ENCODE peak calls at places on chromosomes 13 and 19, in eight cellular contexts. One of them, this sample, is unnamed.

GRCh38 chr19:45450042-45450380 is 17.8 kb upstream of the FOSB start:
- DNase-seq in NCI-H2171 treated with DMSO at 0.1 percent for 48 hours: no peak
- DNase-seq in activated naive CD8-positive, alpha-beta T cell treated with anti-CD3 and anti-CD28 coated beads, Interleukin-2, amount 50 U/mL, for 16 hours: no peak
- DNase-seq in heart right ventricle: no peak
- DNase-seq in T-helper 1 cell: peak
- DNase-seq in stimulated activated CD4-positive, alpha-beta T cell treated with anti-CD3 and anti-CD28 coated beads, Interleukin-15, amount 100 ng/mL, for 1 hour: no peak
- DNase-seq in RWPE1: no peak
- DNase-seq in M059J: no peak
- DNase-seq in this sample: peak

GRCh38 chr13:43567608-43568007 is 219.2 kb downstream of the ENOX1 start:
- DNase-seq in NCI-H2171 treated with DMSO at 0.1 percent for 48 hours: no peak
- DNase-seq in activated naive CD8-positive, alpha-beta T cell treated with anti-CD3 and anti-CD28 coated beads, Interleukin-2, amount 50 U/mL, for 16 hours: no peak
- DNase-seq in heart right ventricle: no peak
- DNase-seq in T-helper 1 cell: no peak
- DNase-seq in stimulated activated CD4-positive, alpha-beta T cell treated with anti-CD3 and anti-CD28 coated beads, Interleukin-15, amount 100 ng/mL, for 1 hour: no peak
- DNase-seq in RWPE1: peak
- DNase-seq in M059J: peak
- DNase-seq in this sample: peak

GRCh38 chr19:1259206-1259872 is 9.8 kb upstream of the CIRBP start:
- DNase-seq in NCI-H2171 treated with DMSO at 0.1 percent for 48 hours: no peak
- DNase-seq in activated naive CD8-positive, alpha-beta T cell treated with anti-CD3 and anti-CD28 coated beads, Interleukin-2, amount 50 U/mL, for 16 hours: no peak
- DNase-seq in heart right ventricle: peak
- DNase-seq in T-helper 1 cell: peak
- DNase-seq in stimulated activated CD4-positive, alpha-beta T cell treated with anti-CD3 and anti-CD28 coated beads, Interleukin-15, amount 100 ng/mL, for 1 hour: peak
- DNase-seq in RWPE1: no peak
- DNase-seq in M059J: peak
- DNase-seq in this sample: peak

GRCh38 chr19:8192227-8192820 is 16.8 kb upstream of the CERS4 start:
- DNase-seq in NCI-H2171 treated with DMSO at 0.1 percent for 48 hours: no peak
- DNase-seq in activated naive CD8-positive, alpha-beta T cell treated with anti-CD3 and anti-CD28 coated beads, Interleukin-2, amount 50 U/mL, for 16 hours: no peak
- DNase-seq in heart right ventricle: no peak
- DNase-seq in T-helper 1 cell: no peak
- DNase-seq in stimulated activated CD4-positive, alpha-beta T cell treated with anti-CD3 and anti-CD28 coated beads, Interleukin-15, amount 100 ng/mL, for 1 hour: no peak
- DNase-seq in RWPE1: no peak
- DNase-seq in M059J: no peak
- DNase-seq in this sample: no peak

GRCh38 chr13:28434934-28435333 is 60.0 kb downstream of the FLT1 start:
- DNase-seq in NCI-H2171 treated with DMSO at 0.1 percent for 48 hours: no peak
- DNase-seq in activated naive CD8-positive, alpha-beta T cell treated with anti-CD3 and anti-CD28 coated beads, Interleukin-2, amount 50 U/mL, for 16 hours: no peak
- DNase-seq in heart right ventricle: no peak
- DNase-seq in T-helper 1 cell: no peak
- DNase-seq in stimulated activated CD4-positive, alpha-beta T cell treated with anti-CD3 and anti-CD28 coated beads, Interleukin-15, amount 100 ng/mL, for 1 hour: no peak
- DNase-seq in RWPE1: no peak
- DNase-seq in M059J: peak
- DNase-seq in this sample: peak

GRCh38 chr13:26968431-26969335 is 202.9 kb downstream of the USP12 start:
- DNase-seq in NCI-H2171 treated with DMSO at 0.1 percent for 48 hours: peak
- DNase-seq in activated naive CD8-positive, alpha-beta T cell treated with anti-CD3 and anti-CD28 coated beads, Interleukin-2, amount 50 U/mL, for 16 hours: no peak
- DNase-seq in heart right ventricle: no peak
- DNase-seq in T-helper 1 cell: no peak
- DNase-seq in stimulated activated CD4-positive, alpha-beta T cell treated with anti-CD3 and anti-CD28 coated beads, Interleukin-15, amount 100 ng/mL, for 1 hour: no peak
- DNase-seq in RWPE1: no peak
- DNase-seq in M059J: peak
- DNase-seq in this sample: peak

GRCh38 chr13:93963266-93964131 is 516.0 kb downstream of the DCT start:
- DNase-seq in NCI-H2171 treated with DMSO at 0.1 percent for 48 hours: peak
- DNase-seq in activated naive CD8-positive, alpha-beta T cell treated with anti-CD3 and anti-CD28 coated beads, Interleukin-2, amount 50 U/mL, for 16 hours: no peak
- DNase-seq in heart right ventricle: no peak
- DNase-seq in T-helper 1 cell: no peak
- DNase-seq in stimulated activated CD4-positive, alpha-beta T cell treated with anti-CD3 and anti-CD28 coated beads, Interleukin-15, amount 100 ng/mL, for 1 hour: no peak
- DNase-seq in RWPE1: no peak
- DNase-seq in M059J: peak
- DNase-seq in this sample: peak

GRCh38 chr19:8361921-8362793 is 1.8 kb upstream of the ANGPTL4 start:
- DNase-seq in NCI-H2171 treated with DMSO at 0.1 percent for 48 hours: peak
- DNase-seq in activated naive CD8-positive, alpha-beta T cell treated with anti-CD3 and anti-CD28 coated beads, Interleukin-2, amount 50 U/mL, for 16 hours: no peak
- DNase-seq in heart right ventricle: peak
- DNase-seq in T-helper 1 cell: no peak
- DNase-seq in stimulated activated CD4-positive, alpha-beta T cell treated with anti-CD3 and anti-CD28 coated beads, Interleukin-15, amount 100 ng/mL, for 1 hour: no peak
- DNase-seq in RWPE1: peak
- DNase-seq in M059J: peak
- DNase-seq in this sample: peak

GRCh38 chr19:48421548-48421947 is 24.2 kb upstream of the GRWD1 start:
- DNase-seq in NCI-H2171 treated with DMSO at 0.1 percent for 48 hours: peak
- DNase-seq in activated naive CD8-positive, alpha-beta T cell treated with anti-CD3 and anti-CD28 coated beads, Interleukin-2, amount 50 U/mL, for 16 hours: no peak
- DNase-seq in heart right ventricle: no peak
- DNase-seq in T-helper 1 cell: no peak
- DNase-seq in stimulated activated CD4-positive, alpha-beta T cell treated with anti-CD3 and anti-CD28 coated beads, Interleukin-15, amount 100 ng/mL, for 1 hour: no peak
- DNase-seq in RWPE1: no peak
- DNase-seq in M059J: no peak
- DNase-seq in this sample: no peak

GRCh38 chr13:114025432-114026127 is 51.7 kb upstream of the C13orf46 start:
- DNase-seq in NCI-H2171 treated with DMSO at 0.1 percent for 48 hours: peak
- DNase-seq in activated naive CD8-positive, alpha-beta T cell treated with anti-CD3 and anti-CD28 coated beads, Interleukin-2, amount 50 U/mL, for 16 hours: no peak
- DNase-seq in heart right ventricle: peak
- DNase-seq in T-helper 1 cell: no peak
- DNase-seq in stimulated activated CD4-positive, alpha-beta T cell treated with anti-CD3 and anti-CD28 coated beads, Interleukin-15, amount 100 ng/mL, for 1 hour: no peak
- DNase-seq in RWPE1: no peak
- DNase-seq in M059J: no peak
- DNase-seq in this sample: peak

GRCh38 chr19:48646192-48646911 is 365 bp upstream of the CA11 start:
- DNase-seq in NCI-H2171 treated with DMSO at 0.1 percent for 48 hours: peak
- DNase-seq in activated naive CD8-positive, alpha-beta T cell treated with anti-CD3 and anti-CD28 coated beads, Interleukin-2, amount 50 U/mL, for 16 hours: peak
- DNase-seq in heart right ventricle: peak
- DNase-seq in T-helper 1 cell: peak
- DNase-seq in stimulated activated CD4-positive, alpha-beta T cell treated with anti-CD3 and anti-CD28 coated beads, Interleukin-15, amount 100 ng/mL, for 1 hour: peak
- DNase-seq in RWPE1: peak
- DNase-seq in M059J: peak
- DNase-seq in this sample: peak

GRCh38 chr19:13428352-13428751 is 77.9 kb downstream of the CACNA1A start:
- DNase-seq in NCI-H2171 treated with DMSO at 0.1 percent for 48 hours: peak
- DNase-seq in activated naive CD8-positive, alpha-beta T cell treated with anti-CD3 and anti-CD28 coated beads, Interleukin-2, amount 50 U/mL, for 16 hours: no peak
- DNase-seq in heart right ventricle: no peak
- DNase-seq in T-helper 1 cell: no peak
- DNase-seq in stimulated activated CD4-positive, alpha-beta T cell treated with anti-CD3 and anti-CD28 coated beads, Interleukin-15, amount 100 ng/mL, for 1 hour: no peak
- DNase-seq in RWPE1: peak
- DNase-seq in M059J: peak
- DNase-seq in this sample: no peak

GRCh38 chr13:71880753-71881541 is 13.9 kb upstream of the DACH1 start:
- DNase-seq in NCI-H2171 treated with DMSO at 0.1 percent for 48 hours: peak
- DNase-seq in activated naive CD8-positive, alpha-beta T cell treated with anti-CD3 and anti-CD28 coated beads, Interleukin-2, amount 50 U/mL, for 16 hours: no peak
- DNase-seq in heart right ventricle: no peak
- DNase-seq in T-helper 1 cell: no peak
- DNase-seq in stimulated activated CD4-positive, alpha-beta T cell treated with anti-CD3 and anti-CD28 coated beads, Interleukin-15, amount 100 ng/mL, for 1 hour: no peak
- DNase-seq in RWPE1: no peak
- DNase-seq in M059J: peak
- DNase-seq in this sample: peak

GRCh38 chr19:3146677-3147100 is 10.9 kb downstream of the GNA15 start:
- DNase-seq in NCI-H2171 treated with DMSO at 0.1 percent for 48 hours: no peak
- DNase-seq in activated naive CD8-positive, alpha-beta T cell treated with anti-CD3 and anti-CD28 coated beads, Interleukin-2, amount 50 U/mL, for 16 hours: peak
- DNase-seq in heart right ventricle: peak
- DNase-seq in T-helper 1 cell: peak
- DNase-seq in stimulated activated CD4-positive, alpha-beta T cell treated with anti-CD3 and anti-CD28 coated beads, Interleukin-15, amount 100 ng/mL, for 1 hour: peak
- DNase-seq in RWPE1: no peak
- DNase-seq in M059J: no peak
- DNase-seq in this sample: no peak

GRCh38 chr19:29105629-29106352 is 107.2 kb downstream of the UQCRFS1 start:
- DNase-seq in NCI-H2171 treated with DMSO at 0.1 percent for 48 hours: no peak
- DNase-seq in activated naive CD8-positive, alpha-beta T cell treated with anti-CD3 and anti-CD28 coated beads, Interleukin-2, amount 50 U/mL, for 16 hours: no peak
- DNase-seq in heart right ventricle: no peak
- DNase-seq in T-helper 1 cell: no peak
- DNase-seq in stimulated activated CD4-positive, alpha-beta T cell treated with anti-CD3 and anti-CD28 coated beads, Interleukin-15, amount 100 ng/mL, for 1 hour: no peak
- DNase-seq in RWPE1: no peak
- DNase-seq in M059J: no peak
- DNase-seq in this sample: no peak

GRCh38 chr13:47327856-47328255 is 431.0 kb upstream of the HTR2A start:
- DNase-seq in NCI-H2171 treated with DMSO at 0.1 percent for 48 hours: no peak
- DNase-seq in activated naive CD8-positive, alpha-beta T cell treated with anti-CD3 and anti-CD28 coated beads, Interleukin-2, amount 50 U/mL, for 16 hours: no peak
- DNase-seq in heart right ventricle: no peak
- DNase-seq in T-helper 1 cell: no peak
- DNase-seq in stimulated activated CD4-positive, alpha-beta T cell treated with anti-CD3 and anti-CD28 coated beads, Interleukin-15, amount 100 ng/mL, for 1 hour: no peak
- DNase-seq in RWPE1: no peak
- DNase-seq in M059J: no peak
- DNase-seq in this sample: no peak

GRCh38 chr19:58563823-58564222 is 5.4 kb upstream of the UBE2M start:
- DNase-seq in NCI-H2171 treated with DMSO at 0.1 percent for 48 hours: no peak
- DNase-seq in activated naive CD8-positive, alpha-beta T cell treated with anti-CD3 and anti-CD28 coated beads, Interleukin-2, amount 50 U/mL, for 16 hours: no peak
- DNase-seq in heart right ventricle: no peak
- DNase-seq in T-helper 1 cell: no peak
- DNase-seq in stimulated activated CD4-positive, alpha-beta T cell treated with anti-CD3 and anti-CD28 coated beads, Interleukin-15, amount 100 ng/mL, for 1 hour: no peak
- DNase-seq in RWPE1: no peak
- DNase-seq in M059J: no peak
- DNase-seq in this sample: no peak

GRCh38 chr19:16627194-16627927 is 643 bp downstream of the MED26 start:
- DNase-seq in NCI-H2171 treated with DMSO at 0.1 percent for 48 hours: no peak
- DNase-seq in activated naive CD8-positive, alpha-beta T cell treated with anti-CD3 and anti-CD28 coated beads, Interleukin-2, amount 50 U/mL, for 16 hours: no peak
- DNase-seq in heart right ventricle: no peak
- DNase-seq in T-helper 1 cell: no peak
- DNase-seq in stimulated activated CD4-positive, alpha-beta T cell treated with anti-CD3 and anti-CD28 coated beads, Interleukin-15, amount 100 ng/mL, for 1 hour: no peak
- DNase-seq in RWPE1: peak
- DNase-seq in M059J: peak
- DNase-seq in this sample: peak

GRCh38 chr19:14632286-14632685 is 42.4 kb downstream of the ADGRE3 start:
- DNase-seq in NCI-H2171 treated with DMSO at 0.1 percent for 48 hours: peak
- DNase-seq in activated naive CD8-positive, alpha-beta T cell treated with anti-CD3 and anti-CD28 coated beads, Interleukin-2, amount 50 U/mL, for 16 hours: no peak
- DNase-seq in heart right ventricle: no peak
- DNase-seq in T-helper 1 cell: no peak
- DNase-seq in stimulated activated CD4-positive, alpha-beta T cell treated with anti-CD3 and anti-CD28 coated beads, Interleukin-15, amount 100 ng/mL, for 1 hour: no peak
- DNase-seq in RWPE1: peak
- DNase-seq in M059J: peak
- DNase-seq in this sample: peak

GRCh38 chr13:112978561-112979405 is 9.8 kb downstream of the MCF2L start:
- DNase-seq in NCI-H2171 treated with DMSO at 0.1 percent for 48 hours: no peak
- DNase-seq in activated naive CD8-positive, alpha-beta T cell treated with anti-CD3 and anti-CD28 coated beads, Interleukin-2, amount 50 U/mL, for 16 hours: no peak
- DNase-seq in heart right ventricle: peak
- DNase-seq in T-helper 1 cell: no peak
- DNase-seq in stimulated activated CD4-positive, alpha-beta T cell treated with anti-CD3 and anti-CD28 coated beads, Interleukin-15, amount 100 ng/mL, for 1 hour: no peak
- DNase-seq in RWPE1: no peak
- DNase-seq in M059J: no peak
- DNase-seq in this sample: no peak

GRCh38 chr19:10006335-10006708 is 4.0 kb downstream of the COL5A3 start:
- DNase-seq in NCI-H2171 treated with DMSO at 0.1 percent for 48 hours: no peak
- DNase-seq in activated naive CD8-positive, alpha-beta T cell treated with anti-CD3 and anti-CD28 coated beads, Interleukin-2, amount 50 U/mL, for 16 hours: no peak
- DNase-seq in heart right ventricle: peak
- DNase-seq in T-helper 1 cell: no peak
- DNase-seq in stimulated activated CD4-positive, alpha-beta T cell treated with anti-CD3 and anti-CD28 coated beads, Interleukin-15, amount 100 ng/mL, for 1 hour: no peak
- DNase-seq in RWPE1: no peak
- DNase-seq in M059J: no peak
- DNase-seq in this sample: peak

GRCh38 chr19:11505032-11505503 is 571 bp downstream of the ZNF653 start:
- DNase-seq in NCI-H2171 treated with DMSO at 0.1 percent for 48 hours: peak
- DNase-seq in activated naive CD8-positive, alpha-beta T cell treated with anti-CD3 and anti-CD28 coated beads, Interleukin-2, amount 50 U/mL, for 16 hours: peak
- DNase-seq in heart right ventricle: peak
- DNase-seq in T-helper 1 cell: peak
- DNase-seq in stimulated activated CD4-positive, alpha-beta T cell treated with anti-CD3 and anti-CD28 coated beads, Interleukin-15, amount 100 ng/mL, for 1 hour: peak
- DNase-seq in RWPE1: peak
- DNase-seq in M059J: peak
- DNase-seq in this sample: peak

GRCh38 chr13:99658266-99658991 is 157.2 kb downstream of the TM9SF2 start:
- DNase-seq in NCI-H2171 treated with DMSO at 0.1 percent for 48 hours: peak
- DNase-seq in activated naive CD8-positive, alpha-beta T cell treated with anti-CD3 and anti-CD28 coated beads, Interleukin-2, amount 50 U/mL, for 16 hours: no peak
- DNase-seq in heart right ventricle: peak
- DNase-seq in T-helper 1 cell: peak
- DNase-seq in stimulated activated CD4-positive, alpha-beta T cell treated with anti-CD3 and anti-CD28 coated beads, Interleukin-15, amount 100 ng/mL, for 1 hour: peak
- DNase-seq in RWPE1: no peak
- DNase-seq in M059J: peak
- DNase-seq in this sample: peak

GRCh38 chr19:46080561-46080960 is 39.8 kb upstream of the IGFL4 start:
- DNase-seq in NCI-H2171 treated with DMSO at 0.1 percent for 48 hours: no peak
- DNase-seq in activated naive CD8-positive, alpha-beta T cell treated with anti-CD3 and anti-CD28 coated beads, Interleukin-2, amount 50 U/mL, for 16 hours: no peak
- DNase-seq in heart right ventricle: no peak
- DNase-seq in T-helper 1 cell: no peak
- DNase-seq in stimulated activated CD4-positive, alpha-beta T cell treated with anti-CD3 and anti-CD28 coated beads, Interleukin-15, amount 100 ng/mL, for 1 hour: no peak
- DNase-seq in RWPE1: no peak
- DNase-seq in M059J: peak
- DNase-seq in this sample: peak

GRCh38 chr19:47819841-47820244 is 1.9 kb upstream of the CRX start:
- DNase-seq in NCI-H2171 treated with DMSO at 0.1 percent for 48 hours: no peak
- DNase-seq in activated naive CD8-positive, alpha-beta T cell treated with anti-CD3 and anti-CD28 coated beads, Interleukin-2, amount 50 U/mL, for 16 hours: no peak
- DNase-seq in heart right ventricle: no peak
- DNase-seq in T-helper 1 cell: no peak
- DNase-seq in stimulated activated CD4-positive, alpha-beta T cell treated with anti-CD3 and anti-CD28 coated beads, Interleukin-15, amount 100 ng/mL, for 1 hour: no peak
- DNase-seq in RWPE1: no peak
- DNase-seq in M059J: no peak
- DNase-seq in this sample: no peak

GRCh38 chr13:51636349-51636890 is 52.2 kb downstream of the WDFY2 start:
- DNase-seq in NCI-H2171 treated with DMSO at 0.1 percent for 48 hours: no peak
- DNase-seq in activated naive CD8-positive, alpha-beta T cell treated with anti-CD3 and anti-CD28 coated beads, Interleukin-2, amount 50 U/mL, for 16 hours: no peak
- DNase-seq in heart right ventricle: no peak
- DNase-seq in T-helper 1 cell: no peak
- DNase-seq in stimulated activated CD4-positive, alpha-beta T cell treated with anti-CD3 and anti-CD28 coated beads, Interleukin-15, amount 100 ng/mL, for 1 hour: no peak
- DNase-seq in RWPE1: no peak
- DNase-seq in M059J: no peak
- DNase-seq in this sample: no peak

GRCh38 chr19:28633223-28634030 is 579.5 kb downstream of the UQCRFS1 start:
- DNase-seq in NCI-H2171 treated with DMSO at 0.1 percent for 48 hours: peak
- DNase-seq in activated naive CD8-positive, alpha-beta T cell treated with anti-CD3 and anti-CD28 coated beads, Interleukin-2, amount 50 U/mL, for 16 hours: no peak
- DNase-seq in heart right ventricle: no peak
- DNase-seq in T-helper 1 cell: peak
- DNase-seq in stimulated activated CD4-positive, alpha-beta T cell treated with anti-CD3 and anti-CD28 coated beads, Interleukin-15, amount 100 ng/mL, for 1 hour: no peak
- DNase-seq in RWPE1: no peak
- DNase-seq in M059J: no peak
- DNase-seq in this sample: peak

GRCh38 chr19:16524991-16525734 is 17.1 kb downstream of the CHERP start:
- DNase-seq in NCI-H2171 treated with DMSO at 0.1 percent for 48 hours: no peak
- DNase-seq in activated naive CD8-positive, alpha-beta T cell treated with anti-CD3 and anti-CD28 coated beads, Interleukin-2, amount 50 U/mL, for 16 hours: no peak
- DNase-seq in heart right ventricle: no peak
- DNase-seq in T-helper 1 cell: no peak
- DNase-seq in stimulated activated CD4-positive, alpha-beta T cell treated with anti-CD3 and anti-CD28 coated beads, Interleukin-15, amount 100 ng/mL, for 1 hour: no peak
- DNase-seq in RWPE1: no peak
- DNase-seq in M059J: no peak
- DNase-seq in this sample: no peak

GRCh38 chr13:72599148-72599743 is 128.2 kb downstream of the MZT1 start:
- DNase-seq in NCI-H2171 treated with DMSO at 0.1 percent for 48 hours: no peak
- DNase-seq in activated naive CD8-positive, alpha-beta T cell treated with anti-CD3 and anti-CD28 coated beads, Interleukin-2, amount 50 U/mL, for 16 hours: no peak
- DNase-seq in heart right ventricle: no peak
- DNase-seq in T-helper 1 cell: no peak
- DNase-seq in stimulated activated CD4-positive, alpha-beta T cell treated with anti-CD3 and anti-CD28 coated beads, Interleukin-15, amount 100 ng/mL, for 1 hour: no peak
- DNase-seq in RWPE1: no peak
- DNase-seq in M059J: no peak
- DNase-seq in this sample: no peak

GRCh38 chr13:69585656-69586055 is 522.0 kb upstream of the ATXN8OS start:
- DNase-seq in NCI-H2171 treated with DMSO at 0.1 percent for 48 hours: peak
- DNase-seq in activated naive CD8-positive, alpha-beta T cell treated with anti-CD3 and anti-CD28 coated beads, Interleukin-2, amount 50 U/mL, for 16 hours: no peak
- DNase-seq in heart right ventricle: no peak
- DNase-seq in T-helper 1 cell: no peak
- DNase-seq in stimulated activated CD4-positive, alpha-beta T cell treated with anti-CD3 and anti-CD28 coated beads, Interleukin-15, amount 100 ng/mL, for 1 hour: no peak
- DNase-seq in RWPE1: no peak
- DNase-seq in M059J: no peak
- DNase-seq in this sample: peak

GRCh38 chr19:52923782-52924593 is 760 bp upstream of the ZNF888 start:
- DNase-seq in NCI-H2171 treated with DMSO at 0.1 percent for 48 hours: no peak
- DNase-seq in activated naive CD8-positive, alpha-beta T cell treated with anti-CD3 and anti-CD28 coated beads, Interleukin-2, amount 50 U/mL, for 16 hours: no peak
- DNase-seq in heart right ventricle: peak
- DNase-seq in T-helper 1 cell: no peak
- DNase-seq in stimulated activated CD4-positive, alpha-beta T cell treated with anti-CD3 and anti-CD28 coated beads, Interleukin-15, amount 100 ng/mL, for 1 hour: no peak
- DNase-seq in RWPE1: no peak
- DNase-seq in M059J: no peak
- DNase-seq in this sample: peak

GRCh38 chr19:55640043-55640576 is 692 bp upstream of the ZNF580 start:
- DNase-seq in NCI-H2171 treated with DMSO at 0.1 percent for 48 hours: no peak
- DNase-seq in activated naive CD8-positive, alpha-beta T cell treated with anti-CD3 and anti-CD28 coated beads, Interleukin-2, amount 50 U/mL, for 16 hours: no peak
- DNase-seq in heart right ventricle: peak
- DNase-seq in T-helper 1 cell: peak
- DNase-seq in stimulated activated CD4-positive, alpha-beta T cell treated with anti-CD3 and anti-CD28 coated beads, Interleukin-15, amount 100 ng/mL, for 1 hour: peak
- DNase-seq in RWPE1: no peak
- DNase-seq in M059J: peak
- DNase-seq in this sample: peak

GRCh38 chr13:85093808-85094207 is 705.4 kb downstream of the SLITRK6 start:
- DNase-seq in NCI-H2171 treated with DMSO at 0.1 percent for 48 hours: no peak
- DNase-seq in activated naive CD8-positive, alpha-beta T cell treated with anti-CD3 and anti-CD28 coated beads, Interleukin-2, amount 50 U/mL, for 16 hours: no peak
- DNase-seq in heart right ventricle: no peak
- DNase-seq in T-helper 1 cell: no peak
- DNase-seq in stimulated activated CD4-positive, alpha-beta T cell treated with anti-CD3 and anti-CD28 coated beads, Interleukin-15, amount 100 ng/mL, for 1 hour: no peak
- DNase-seq in RWPE1: peak
- DNase-seq in M059J: peak
- DNase-seq in this sample: peak

GRCh38 chr13:32791545-32792172 is 205.4 kb downstream of the PDS5B start:
- DNase-seq in NCI-H2171 treated with DMSO at 0.1 percent for 48 hours: no peak
- DNase-seq in activated naive CD8-positive, alpha-beta T cell treated with anti-CD3 and anti-CD28 coated beads, Interleukin-2, amount 50 U/mL, for 16 hours: no peak
- DNase-seq in heart right ventricle: no peak
- DNase-seq in T-helper 1 cell: peak
- DNase-seq in stimulated activated CD4-positive, alpha-beta T cell treated with anti-CD3 and anti-CD28 coated beads, Interleukin-15, amount 100 ng/mL, for 1 hour: no peak
- DNase-seq in RWPE1: no peak
- DNase-seq in M059J: no peak
- DNase-seq in this sample: peak